ENCODE peak calls at places on chromosomes 5 and 9, in seven cellular contexts. G, B, I, H, U, D and C are unnamed samples.

GRCh38 chr9:109816490-109816889 is 36.5 kb downstream of the PALM2AKAP2 start:
- DNase-seq in G (no peak), B (no peak), I (no peak), H (no peak), U (no peak), D (no peak), C (no peak)

GRCh38 chr9:134338394-134339182 is 12.3 kb downstream of the RXRA start:
- DNase-seq in G (no peak), B (no peak), I (no peak), H (no peak), U (no peak), D (peak; percentile 52), C (no peak)

GRCh38 chr9:137467896-137468295 is 8.8 kb upstream of the NSMF start:
- DNase-seq in G (no peak), B (no peak), I (no peak), H (no peak), U (no peak), D (peak; percentile 9), C (no peak)

GRCh38 chr9:120924698-120925534 is 1.7 kb downstream of the TRAF1 start:
- DNase-seq in G (peak; percentile 43), B (no peak), I (no peak), H (no peak), U (no peak), D (no peak), C (no peak)

GRCh38 chr5:75189353-75189752 is 47.3 kb downstream of the ANKRD31 start:
- DNase-seq in G (no peak), B (no peak), I (no peak), H (no peak), U (no peak), D (no peak), C (no peak)

GRCh38 chr9:36855443-36856315 is 178.4 kb downstream of the PAX5 start:
- DNase-seq in G (peak; percentile 21), B (no peak), I (no peak), H (no peak), U (peak; percentile 88), D (no peak), C (no peak)

GRCh38 chr5:107455111-107455544 is 215.6 kb downstream of the EFNA5 start:
- DNase-seq in G (no peak), B (no peak), I (no peak), H (no peak), U (no peak), D (no peak), C (no peak)

GRCh38 chr9:21023861-21024260 is 7.6 kb downstream of the HACD4 start:
- DNase-seq in G (no peak), B (no peak), I (no peak), H (no peak), U (no peak), D (no peak), C (no peak)

GRCh38 chr9:136031741-136032638 is 63.1 kb downstream of the NACC2 start:
- DNase-seq in G (no peak), B (peak; percentile 25), I (no peak), H (no peak), U (peak; percentile 6), D (no peak), C (no peak)

GRCh38 chr9:125074976-125075375 is 68.4 kb downstream of the SCAI start:
- DNase-seq in G (no peak), B (no peak), I (no peak), H (no peak), U (no peak), D (no peak), C (no peak)

GRCh38 chr5:141958113-141958512 is at the start of gene PCDH12:
- DNase-seq in G (no peak), B (peak; percentile 76), I (no peak), H (no peak), U (no peak), D (no peak), C (no peak)

GRCh38 chr5:144333336-144333920 is 162.8 kb downstream of the KCTD16 start:
- DNase-seq in G (no peak), B (no peak), I (no peak), H (peak; percentile 56), U (no peak), D (no peak), C (no peak)